ENCODE peak calls at places on chromosomes 16 and 17, in seven cellular contexts. C, J, X, P, G, S and V are unnamed samples.

GRCh38 chr17:7833795-7834553 is at the start of gene KDM6B:
- DNase-seq in X (peak), C (peak), G (peak), P (peak), S (peak), J (peak), V (peak)

GRCh38 chr17:48283390-48283789 is 146.6 kb downstream of the SKAP1 start:
- DNase-seq in X (no peak), C (no peak), P (no peak), J (no peak), G (no peak), S (no peak), V (no peak)

GRCh38 chr17:29165261-29165660 is 14.9 kb downstream of the MYO18A start:
- DNase-seq in C (no peak), S (no peak), G (no peak), P (no peak), J (no peak), X (no peak), V (no peak)

GRCh38 chr17:2853111-2853721 is 57.0 kb downstream of the RAP1GAP2 start:
- DNase-seq in P (peak), J (peak), S (peak), X (no peak), C (peak), G (peak), V (peak)

GRCh38 chr17:14815079-14815478 is 450.0 kb downstream of the PMP22 start:
- DNase-seq in C (no peak), S (no peak), P (no peak), G (no peak), X (no peak), J (no peak), V (no peak)

GRCh38 chr17:67245694-67246397 is 850 bp upstream of the HELZ start:
- DNase-seq in G (peak), C (peak), S (peak), J (peak), P (no peak), X (peak), V (peak)

GRCh38 chr16:56817938-56818337 is 47.1 kb upstream of the SLC12A3 start:
- DNase-seq in P (no peak), X (no peak), G (no peak), S (no peak), J (no peak), C (no peak), V (no peak)

GRCh38 chr16:4140652-4141051 is 24.4 kb upstream of the ADCY9 start:
- DNase-seq in G (no peak), C (no peak), X (no peak), J (no peak), P (no peak), S (no peak), V (no peak)

GRCh38 chr17:80236911-80237310 is 16.7 kb downstream of the SLC26A11 start:
- DNase-seq in P (no peak), X (no peak), S (no peak), C (no peak), J (no peak), G (no peak), V (no peak)

GRCh38 chr17:65042911-65043310 is 13.6 kb downstream of the GNA13 start:
- DNase-seq in J (no peak), G (peak), P (no peak), C (no peak), S (no peak), X (no peak), V (no peak)

GRCh38 chr16:73568769-73569168 is 520.8 kb upstream of the ZFHX3 start:
- DNase-seq in S (no peak), C (no peak), P (no peak), X (no peak), J (no peak), G (no peak), V (no peak)

GRCh38 chr17:21376835-21377690 is 906 bp downstream of the KCNJ12 start:
- DNase-seq in J (no peak), S (peak), P (no peak), X (no peak), G (no peak), C (no peak), V (no peak)

GRCh38 chr17:21376585-21376834 is 353 bp downstream of the KCNJ12 start:
- DNase-seq in C (peak), G (no peak), J (no peak), X (no peak), P (no peak), S (no peak), V (no peak)

GRCh38 chr17:21379080-21379711 is 3.0 kb downstream of the KCNJ12 start:
- DNase-seq in J (peak), P (no peak), C (no peak), S (no peak), X (no peak), G (no peak), V (no peak)

GRCh38 chr17:21378553-21378952 is 2.4 kb downstream of the KCNJ12 start:
- DNase-seq in X (no peak), C (no peak), J (no peak), S (no peak), P (no peak), G (no peak), V (no peak)

DNA sequence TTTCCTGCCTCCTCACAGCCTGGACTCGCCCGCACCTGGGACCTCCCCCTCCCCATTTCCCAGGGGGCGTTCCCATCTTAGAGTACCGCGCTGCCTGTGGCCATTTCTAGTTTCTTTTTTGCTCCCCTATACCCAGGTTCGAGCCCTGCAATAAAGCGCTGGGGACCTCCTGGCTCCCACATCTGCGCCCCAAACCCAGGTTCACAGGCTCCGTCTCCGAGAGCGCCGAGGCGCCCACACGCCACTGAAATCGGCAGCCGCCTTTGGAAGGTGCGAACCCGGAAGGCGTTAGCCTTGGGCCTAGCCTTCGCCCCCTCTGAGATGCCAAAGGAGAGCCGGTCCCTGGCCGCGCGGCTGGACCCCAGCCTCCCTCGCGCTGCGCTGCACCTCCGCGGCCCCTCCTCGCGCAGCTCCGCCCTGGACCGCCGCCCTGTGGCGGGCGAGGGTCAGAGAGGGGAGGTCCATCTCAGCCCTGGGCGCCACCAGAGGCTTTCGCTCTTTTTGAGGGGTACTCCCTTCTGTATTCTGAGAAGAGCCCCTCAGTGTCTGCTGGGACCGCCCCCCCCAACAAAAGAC is 1.8 kb downstream of the KCNJ12 start:
- DNase-seq in G (no peak), J (no peak), S (no peak), P (no peak), X (no peak), C (peak), V (no peak)
- TF ChIP-seq CTCF in G (no peak), J (no peak), S (no peak), P (no peak), X (peak), C (peak), V (no peak)

DNA sequence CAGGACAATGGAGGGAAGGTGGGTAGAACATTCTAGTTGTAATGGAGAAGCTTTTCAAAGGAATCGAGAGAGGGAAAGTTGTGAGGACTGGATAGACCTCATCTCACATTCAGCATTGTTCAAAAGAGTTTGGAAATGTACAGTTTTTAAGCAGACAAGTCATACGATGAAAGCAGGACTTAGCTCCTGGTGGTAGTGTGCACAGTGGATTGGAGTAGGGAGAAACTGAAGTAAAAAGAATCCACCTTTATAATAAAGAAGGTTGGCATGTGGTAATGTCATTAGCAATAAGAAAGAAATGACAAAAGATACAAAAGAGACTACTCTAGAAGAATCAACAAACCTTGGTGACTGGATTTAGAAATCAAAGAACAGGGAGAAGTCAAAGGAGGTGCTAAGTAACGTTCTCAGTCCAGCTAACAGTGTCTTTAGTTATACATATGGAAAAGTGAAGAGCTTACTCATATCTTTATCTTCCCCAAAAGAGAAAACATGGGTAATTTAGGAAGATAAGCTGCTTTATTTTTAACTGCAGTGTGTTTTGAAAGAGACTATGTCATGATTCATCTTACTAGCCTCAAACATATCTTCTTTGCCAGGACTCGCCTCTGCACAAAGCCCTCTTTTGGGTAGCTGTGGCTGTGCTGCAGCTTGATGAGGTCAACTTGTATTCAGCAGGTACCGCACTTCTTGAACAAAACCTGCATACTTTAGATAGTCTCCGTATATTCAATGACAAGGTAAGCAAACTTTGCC is 18.7 kb upstream of the EVI2A start:
- DNase-seq in X (no peak), C (no peak), P (no peak), S (no peak), J (no peak), G (no peak), V (no peak)
- TF ChIP-seq CTCF in X (no peak), C (no peak), P (no peak), S (no peak), J (no peak), G (no peak), V (no peak)

DNA sequence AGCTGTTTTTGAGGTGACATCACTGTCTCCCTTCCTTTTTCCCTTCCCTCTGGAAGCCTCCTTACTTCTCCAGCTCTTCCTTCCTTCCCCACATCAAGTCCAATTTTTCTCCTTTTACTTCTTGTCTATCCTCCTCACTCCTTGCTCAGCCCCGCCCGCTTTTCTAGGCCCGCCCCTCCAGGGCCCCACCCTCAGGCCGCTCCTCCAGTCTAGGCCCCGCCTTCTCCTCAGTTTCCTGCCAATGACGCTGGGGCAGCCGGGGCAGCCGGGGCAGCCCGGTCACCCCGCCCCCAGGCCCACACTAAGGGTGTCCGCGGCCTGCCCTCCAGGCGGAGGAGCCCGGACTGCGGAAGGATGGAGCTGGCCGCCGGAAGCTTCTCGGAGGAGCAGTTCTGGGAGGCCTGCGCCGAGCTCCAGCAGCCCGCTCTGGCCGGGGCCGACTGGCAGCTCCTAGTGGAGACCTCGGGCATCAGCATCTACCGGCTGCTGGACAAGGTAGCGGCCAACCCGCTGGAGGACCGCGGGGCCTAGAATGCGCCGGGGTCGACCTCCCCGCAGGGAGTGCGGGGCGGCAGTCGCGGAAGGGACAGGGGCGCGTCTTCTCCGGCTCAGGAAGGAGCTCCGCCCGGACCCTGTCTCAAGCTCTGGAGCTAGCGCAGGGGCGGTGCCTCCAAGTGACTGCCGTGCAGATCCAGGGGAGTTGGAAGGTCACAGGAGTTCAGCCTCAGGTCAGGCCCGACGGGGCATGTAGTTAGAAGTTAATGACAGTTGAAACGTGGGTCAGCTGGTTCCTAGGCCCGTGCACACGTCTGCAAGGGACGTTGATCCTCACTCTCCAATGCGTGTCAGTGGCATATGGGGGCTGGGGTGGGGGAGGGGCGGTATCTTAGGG is at the start of gene PCTP:
- DNase-seq in P (peak), X (peak), S (peak), J (peak), C (peak), G (peak), V (peak)
- TF ChIP-seq CTCF in P (peak), X (peak), S (peak), J (peak), C (peak), G (peak), V (no peak)

DNA sequence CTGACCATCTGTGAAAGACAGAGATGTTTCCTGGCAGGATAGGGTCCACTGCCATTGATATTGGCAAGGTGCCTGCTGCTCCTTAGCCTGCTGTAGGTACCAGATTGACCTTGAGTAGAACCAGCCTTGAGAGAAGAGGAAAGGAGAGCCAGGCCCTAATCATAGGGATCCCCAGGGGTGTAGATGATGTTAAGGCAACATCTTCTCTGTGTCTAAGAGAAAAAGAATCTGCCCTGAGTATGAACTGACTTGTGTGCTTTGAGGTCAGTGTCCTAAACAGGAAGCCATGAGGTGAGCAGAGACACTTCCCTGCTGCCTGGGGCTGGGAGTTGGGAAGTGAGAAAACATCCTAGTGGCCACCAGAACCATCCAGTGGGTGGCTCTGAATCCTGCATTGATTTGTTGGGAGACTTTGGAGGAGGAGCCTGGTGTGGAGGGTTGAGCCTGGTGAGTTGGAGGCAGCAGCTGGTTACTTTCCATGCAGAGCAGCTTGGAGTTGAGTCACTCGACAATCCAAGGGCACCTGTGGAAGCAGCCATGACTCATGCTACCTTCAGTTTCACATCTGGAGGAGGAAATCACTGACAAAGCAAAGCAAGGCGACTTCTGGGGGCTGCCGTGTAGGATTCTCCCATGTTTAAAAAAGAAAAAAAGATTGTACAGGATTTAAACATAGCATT is 47.8 kb downstream of the BMERB1 start:
- DNase-seq in P (no peak), S (no peak), C (no peak), J (peak), G (no peak), X (no peak), V (no peak)
- TF ChIP-seq CTCF in P (no peak), S (no peak), C (no peak), J (peak), G (no peak), X (no peak), V (no peak)

GRCh38 chr17:59423137-59423703 is 91.8 kb downstream of the YPEL2 start:
- DNase-seq in S (no peak), G (no peak), C (no peak), J (peak), P (no peak), X (no peak), V (no peak)
- TF ChIP-seq CTCF in S (no peak), G (no peak), C (no peak), J (no peak), P (no peak), X (no peak), V (no peak)

GRCh38 chr17:338442-339192 is 14.0 kb downstream of the RPH3AL start:
- DNase-seq in S (no peak), G (no peak), P (no peak), X (no peak), J (no peak), C (no peak), V (no peak)
- TF ChIP-seq CTCF in S (no peak), G (no peak), P (no peak), X (no peak), J (no peak), C (no peak), V (no peak)

DNA sequence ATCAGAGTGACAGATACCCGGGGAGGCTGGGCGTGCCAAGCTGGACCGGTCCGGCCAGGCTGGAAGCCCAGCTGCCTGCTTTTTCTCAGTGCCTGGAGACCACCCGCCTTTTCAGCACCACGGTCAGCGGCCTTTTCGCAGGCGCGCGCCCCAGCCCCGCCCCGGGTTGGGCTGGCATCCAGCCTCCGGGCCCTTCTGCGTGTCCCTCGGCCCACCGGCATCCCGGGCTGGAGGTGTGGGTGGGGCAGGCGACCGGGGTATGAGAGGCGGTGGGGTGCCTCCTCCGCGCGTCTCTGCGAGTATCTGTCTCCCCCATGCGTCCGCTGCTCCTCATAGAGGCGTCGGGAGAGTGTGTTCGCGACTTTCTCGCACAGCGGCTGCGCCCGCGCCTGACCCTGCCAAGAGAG is 102.5 kb downstream of the MRM1 start:
- DNase-seq in G (peak), S (peak), C (peak), J (peak), P (no peak), X (peak), V (peak)
- TF ChIP-seq CTCF in G (no peak), S (no peak), C (peak), J (no peak), P (no peak), X (no peak), V (no peak)